ENCODE peak calls at places on chromosomes 13 and 19, in four cellular contexts. X, K, Q and Z are unnamed samples.

GRCh38 chr13:113929628-113930615 is 44.0 kb downstream of the C13orf46 start:
- DNase-seq in X (no peak), K (no peak), Q (peak), Z (no peak)

GRCh38 chr19:14366529-14366928 is 14.7 kb upstream of the ADGRE5 start:
- DNase-seq in K (peak), X (peak), Q (peak), Z (peak)

GRCh38 chr19:44587863-44588752 is 25.3 kb upstream of the IGSF23 start:
- DNase-seq in X (no peak), K (peak), Q (no peak), Z (no peak)

GRCh38 chr13:43783820-43784219 is 3.0 kb downstream of the ENOX1 start:
- DNase-seq in Q (peak), K (no peak), X (no peak), Z (no peak)

GRCh38 chr13:36059366-36059765 is 71.8 kb downstream of the DCLK1 start:
- DNase-seq in X (no peak), K (no peak), Q (no peak), Z (no peak)

GRCh38 chr19:44869728-44870470 is 21.2 kb upstream of the TOMM40 start:
- DNase-seq in Q (no peak), K (peak), X (no peak), Z (no peak)

GRCh38 chr13:105327727-105328126 is 1207.7 kb downstream of the EFNB2 start:
- DNase-seq in Q (no peak), K (no peak), X (no peak), Z (no peak)

GRCh38 chr13:76711515-76712182 is 174.6 kb downstream of the KCTD12 start:
- DNase-seq in Q (no peak), X (no peak), K (peak), Z (no peak)

GRCh38 chr13:60463787-60464186 is 66.8 kb downstream of the TDRD3 start:
- DNase-seq in X (no peak), Q (no peak), K (no peak), Z (no peak)

GRCh38 chr13:51501592-51502205 is 48.9 kb upstream of the INTS6 start:
- DNase-seq in Q (no peak), K (no peak), X (no peak), Z (no peak)

GRCh38 chr13:38542601-38543000 is 144.3 kb upstream of the FREM2 start:
- DNase-seq in K (no peak), Q (no peak), X (no peak), Z (no peak)

GRCh38 chr19:51743405-51743804 is 8.3 kb downstream of the FPR1 start:
- DNase-seq in K (no peak), X (no peak), Q (no peak), Z (no peak)

GRCh38 chr19:17497149-17497798 is 14.2 kb upstream of the PGLS start:
- DNase-seq in K (no peak), Q (peak), X (no peak), Z (no peak)

GRCh38 chr19:18317998-18318800 is 4.7 kb downstream of the LSM4 start:
- DNase-seq in Q (peak), X (no peak), K (peak), Z (peak)

GRCh38 chr19:10587022-10587838 is at the start of gene AP1M2:
- DNase-seq in K (no peak), Q (no peak), X (peak), Z (no peak)

GRCh38 chr19:58203814-58204475 is 21.1 kb downstream of the ZNF274 start:
- DNase-seq in X (no peak), K (no peak), Q (no peak), Z (no peak)

GRCh38 chr19:49999371-50000010 is 25.7 kb downstream of the VRK3 start:
- DNase-seq in X (no peak), Q (no peak), K (no peak), Z (no peak)

GRCh38 chr19:6833166-6833790 is 54.1 kb upstream of the ADGRE1 start:
- DNase-seq in Q (no peak), K (no peak), X (no peak), Z (no peak)

GRCh38 chr19:19032420-19033175 is 719 bp downstream of the SUGP2 start:
- DNase-seq in K (peak), X (peak), Q (peak), Z (peak)

GRCh38 chr13:25859528-25859927 is 192.3 kb downstream of the SHISA2 start:
- DNase-seq in K (no peak), Q (no peak), X (no peak), Z (no peak)

GRCh38 chr13:40172149-40172591 is 494.3 kb downstream of the FOXO1 start:
- DNase-seq in X (peak), Q (no peak), K (no peak), Z (no peak)
- TF ChIP-seq GABPA in X (no peak), Q (no peak), K (no peak), Z (no peak)

GRCh38 chr13:79307866-79308298 is 98.2 kb downstream of the RBM26 start:
- DNase-seq in X (no peak), Q (no peak), K (no peak), Z (no peak)
- TF ChIP-seq GABPA in X (no peak), Q (no peak), K (no peak), Z (no peak)

DNA sequence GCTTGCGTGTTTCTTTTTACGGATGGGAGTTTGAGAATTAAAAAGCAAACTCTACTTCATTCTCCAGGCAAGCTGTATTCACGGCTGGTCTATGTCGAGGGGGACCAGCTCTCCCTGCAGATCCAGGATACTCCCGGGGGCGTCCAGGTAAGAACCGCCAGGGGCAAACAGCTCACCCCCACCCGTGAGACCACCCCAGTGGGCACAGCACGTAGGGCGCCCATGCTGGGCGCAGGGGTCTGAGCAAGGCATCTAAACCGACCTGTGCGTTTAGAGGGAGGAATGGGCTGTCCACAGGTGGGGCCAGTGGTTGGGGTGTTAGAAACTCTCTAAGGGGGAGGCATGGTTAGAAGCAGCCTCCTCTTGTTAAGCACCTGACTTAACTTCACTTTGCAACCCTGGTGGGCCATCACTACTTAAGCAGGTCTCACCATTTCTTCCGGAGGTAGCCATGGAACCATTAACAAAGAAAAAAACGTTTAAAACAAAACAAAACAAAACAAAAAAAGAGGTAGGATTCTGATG is 1.0 kb downstream of the RASL11A start:
- DNase-seq in X (no peak), K (no peak), Q (no peak), Z (no peak)
- TF ChIP-seq GABPA in X (no peak), K (no peak), Q (no peak), Z (no peak)

GRCh38 chr13:99985886-99986527 is 4.4 kb downstream of the ZIC2 start:
- DNase-seq in Q (peak), X (peak), K (no peak), Z (no peak)
- TF ChIP-seq GABPA in Q (no peak), X (no peak), K (no peak), Z (no peak)